ENCODE peak calls at places on chromosomes 2 and 18, in eight cellular contexts. One of them, this sample, is unnamed.
A peak's percentile ranks its signal among the peaks of the same experiment; 100 is the strongest.

GRCh38 chr2:108288534-108289106 is at the start of gene SULT1C2:
- DNase-seq in body of pancreas: no peak
- DNase-seq in HFF-Myc: no peak
- DNase-seq in WERI-Rb-1: no peak
- DNase-seq in astrocyte: peak; percentile 40
- DNase-seq in hepatocyte: peak; percentile 85
- DNase-seq in vagina: no peak
- DNase-seq in ovary: no peak
- DNase-seq in this sample: no peak

GRCh38 chr18:11412790-11413189 is 196.6 kb upstream of the SLC35G4 start:
- DNase-seq in ovary: no peak
- DNase-seq in vagina: no peak
- DNase-seq in body of pancreas: no peak
- DNase-seq in astrocyte: no peak
- DNase-seq in WERI-Rb-1: no peak
- DNase-seq in HFF-Myc: peak; percentile 60
- DNase-seq in hepatocyte: no peak
- DNase-seq in this sample: no peak

GRCh38 chr2:190583507-190584337 is 49.2 kb upstream of the NEMP2 start:
- DNase-seq in vagina: no peak
- DNase-seq in HFF-Myc: no peak
- DNase-seq in ovary: no peak
- DNase-seq in astrocyte: no peak
- DNase-seq in body of pancreas: no peak
- DNase-seq in WERI-Rb-1: no peak
- DNase-seq in hepatocyte: no peak
- DNase-seq in this sample: no peak

GRCh38 chr2:112480540-112481049 is 1.4 kb upstream of the TTL start:
- DNase-seq in body of pancreas: no peak
- DNase-seq in hepatocyte: peak; percentile 10
- DNase-seq in WERI-Rb-1: peak; percentile 34
- DNase-seq in HFF-Myc: no peak
- DNase-seq in vagina: no peak
- DNase-seq in ovary: no peak
- DNase-seq in astrocyte: no peak
- DNase-seq in this sample: no peak

GRCh38 chr2:46350030-46350699 is 53.0 kb downstream of the EPAS1 start:
- DNase-seq in hepatocyte: no peak
- DNase-seq in body of pancreas: no peak
- DNase-seq in HFF-Myc: no peak
- DNase-seq in astrocyte: peak; percentile 31
- DNase-seq in ovary: no peak
- DNase-seq in WERI-Rb-1: no peak
- DNase-seq in vagina: no peak
- DNase-seq in this sample: no peak

GRCh38 chr2:164439235-164439634 is 182.0 kb downstream of the GRB14 start:
- DNase-seq in WERI-Rb-1: no peak
- DNase-seq in HFF-Myc: no peak
- DNase-seq in hepatocyte: no peak
- DNase-seq in body of pancreas: no peak
- DNase-seq in vagina: no peak
- DNase-seq in ovary: no peak
- DNase-seq in astrocyte: no peak
- DNase-seq in this sample: no peak

GRCh38 chr2:190637331-190637734 is 11.6 kb upstream of the NAB1 start:
- DNase-seq in vagina: no peak
- DNase-seq in HFF-Myc: no peak
- DNase-seq in ovary: no peak
- DNase-seq in body of pancreas: no peak
- DNase-seq in WERI-Rb-1: no peak
- DNase-seq in astrocyte: peak; percentile 89
- DNase-seq in hepatocyte: no peak
- DNase-seq in this sample: peak; percentile 61

GRCh38 chr2:45170191-45170975 is 161.1 kb upstream of the SIX2 start:
- DNase-seq in ovary: no peak
- DNase-seq in body of pancreas: no peak
- DNase-seq in astrocyte: no peak
- DNase-seq in WERI-Rb-1: no peak
- DNase-seq in HFF-Myc: no peak
- DNase-seq in vagina: no peak
- DNase-seq in hepatocyte: no peak
- DNase-seq in this sample: no peak

GRCh38 chr2:9990735-9991134 is 39.2 kb downstream of the GRHL1 start:
- DNase-seq in WERI-Rb-1: peak; percentile 83
- DNase-seq in ovary: no peak
- DNase-seq in hepatocyte: no peak
- DNase-seq in HFF-Myc: no peak
- DNase-seq in body of pancreas: no peak
- DNase-seq in vagina: no peak
- DNase-seq in astrocyte: no peak
- DNase-seq in this sample: no peak

GRCh38 chr2:212186166-212186565 is 352.4 kb downstream of the ERBB4 start:
- DNase-seq in ovary: no peak
- DNase-seq in HFF-Myc: no peak
- DNase-seq in body of pancreas: no peak
- DNase-seq in WERI-Rb-1: no peak
- DNase-seq in astrocyte: no peak
- DNase-seq in vagina: no peak
- DNase-seq in hepatocyte: no peak
- DNase-seq in this sample: no peak

GRCh38 chr2:69159988-69160387 is 147.0 kb downstream of the ANTXR1 start:
- DNase-seq in astrocyte: no peak
- DNase-seq in WERI-Rb-1: peak; percentile 85
- DNase-seq in ovary: no peak
- DNase-seq in body of pancreas: no peak
- DNase-seq in hepatocyte: peak; percentile 13
- DNase-seq in vagina: no peak
- DNase-seq in HFF-Myc: no peak
- DNase-seq in this sample: no peak

GRCh38 chr2:231364961-231365810 is 30.3 kb upstream of the B3GNT7 start:
- DNase-seq in WERI-Rb-1: peak; percentile 60
- DNase-seq in ovary: no peak
- DNase-seq in body of pancreas: no peak
- DNase-seq in vagina: no peak
- DNase-seq in astrocyte: peak; percentile 50
- DNase-seq in HFF-Myc: peak; percentile 76
- DNase-seq in hepatocyte: peak; percentile 82
- DNase-seq in this sample: peak; percentile 63

GRCh38 chr2:239009001-239009961 is 161.4 kb downstream of the TWIST2 start:
- DNase-seq in HFF-Myc: no peak
- DNase-seq in hepatocyte: no peak
- DNase-seq in WERI-Rb-1: no peak
- DNase-seq in astrocyte: no peak
- DNase-seq in body of pancreas: no peak
- DNase-seq in ovary: no peak
- DNase-seq in vagina: no peak
- DNase-seq in this sample: no peak

GRCh38 chr2:212109217-212109616 is 429.4 kb downstream of the ERBB4 start:
- DNase-seq in WERI-Rb-1: no peak
- DNase-seq in HFF-Myc: no peak
- DNase-seq in hepatocyte: no peak
- DNase-seq in astrocyte: no peak
- DNase-seq in vagina: no peak
- DNase-seq in body of pancreas: no peak
- DNase-seq in ovary: no peak
- DNase-seq in this sample: peak; percentile 9

GRCh38 chr2:192500550-192501200 is 305.9 kb upstream of the TMEFF2 start:
- DNase-seq in WERI-Rb-1: no peak
- DNase-seq in astrocyte: peak; percentile 94
- DNase-seq in ovary: no peak
- DNase-seq in HFF-Myc: no peak
- DNase-seq in vagina: no peak
- DNase-seq in body of pancreas: no peak
- DNase-seq in hepatocyte: peak; percentile 67
- DNase-seq in this sample: peak; percentile 66

GRCh38 chr2:200471324-200471848 is 38.5 kb downstream of the KCTD18 start:
- DNase-seq in astrocyte: no peak
- DNase-seq in ovary: no peak
- DNase-seq in HFF-Myc: no peak
- DNase-seq in body of pancreas: no peak
- DNase-seq in vagina: no peak
- DNase-seq in hepatocyte: peak; percentile 31
- DNase-seq in WERI-Rb-1: peak; percentile 44
- DNase-seq in this sample: no peak

GRCh38 chr2:109395487-109396337 is 218.1 kb downstream of the SEPTIN10 start:
- DNase-seq in astrocyte: no peak
- DNase-seq in hepatocyte: no peak
- DNase-seq in vagina: no peak
- DNase-seq in WERI-Rb-1: no peak
- DNase-seq in ovary: no peak
- DNase-seq in HFF-Myc: no peak
- DNase-seq in body of pancreas: no peak
- DNase-seq in this sample: no peak

GRCh38 chr2:42569116-42569711 is 782 bp downstream of the MTA3 start:
- DNase-seq in WERI-Rb-1: peak; percentile 36
- DNase-seq in vagina: no peak
- DNase-seq in HFF-Myc: no peak
- DNase-seq in ovary: peak; percentile 72
- DNase-seq in body of pancreas: peak; percentile 19
- DNase-seq in hepatocyte: peak; percentile 48
- DNase-seq in astrocyte: peak; percentile 18
- DNase-seq in this sample: peak; percentile 38

DNA sequence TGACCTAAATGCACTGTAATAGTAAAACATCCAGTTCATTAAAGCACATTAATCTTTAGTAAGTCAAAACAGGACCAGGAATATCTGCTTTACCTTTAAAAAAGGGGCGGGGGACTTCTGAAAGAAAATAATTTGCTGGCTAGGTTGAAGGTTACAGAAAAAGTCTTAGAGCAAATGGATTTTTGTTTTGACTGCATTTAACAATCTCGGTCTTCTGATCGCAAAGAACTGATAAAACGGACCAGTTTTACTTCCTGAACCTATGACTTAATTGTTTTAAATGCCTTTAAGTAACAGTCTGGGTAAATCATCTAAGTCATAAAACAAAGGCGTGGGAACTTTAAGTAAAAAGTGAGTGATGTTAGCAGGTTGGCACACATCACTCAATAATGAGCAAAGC is 783 bp downstream of the BUB1 start:
- DNase-seq in vagina: no peak
- DNase-seq in body of pancreas: no peak
- DNase-seq in astrocyte: no peak
- DNase-seq in hepatocyte: no peak
- DNase-seq in ovary: no peak
- DNase-seq in WERI-Rb-1: no peak
- DNase-seq in HFF-Myc: no peak
- DNase-seq in this sample: no peak
- H3K4me3 ChIP-seq in vagina: no peak overlapping the region
- H3K4me3 ChIP-seq in body of pancreas: no peak overlapping the region
- H3K4me3 ChIP-seq in astrocyte: peak overlapping the region; percentile 83
- H3K4me3 ChIP-seq in hepatocyte: no peak overlapping the region
- H3K4me3 ChIP-seq in ovary: no peak overlapping the region
- H3K4me3 ChIP-seq in WERI-Rb-1: peak overlapping the region; percentile 94
- H3K4me3 ChIP-seq in HFF-Myc: peak overlapping the region; percentile 76
- H3K4me3 ChIP-seq in this sample: peak overlapping the region; percentile 79

DNA sequence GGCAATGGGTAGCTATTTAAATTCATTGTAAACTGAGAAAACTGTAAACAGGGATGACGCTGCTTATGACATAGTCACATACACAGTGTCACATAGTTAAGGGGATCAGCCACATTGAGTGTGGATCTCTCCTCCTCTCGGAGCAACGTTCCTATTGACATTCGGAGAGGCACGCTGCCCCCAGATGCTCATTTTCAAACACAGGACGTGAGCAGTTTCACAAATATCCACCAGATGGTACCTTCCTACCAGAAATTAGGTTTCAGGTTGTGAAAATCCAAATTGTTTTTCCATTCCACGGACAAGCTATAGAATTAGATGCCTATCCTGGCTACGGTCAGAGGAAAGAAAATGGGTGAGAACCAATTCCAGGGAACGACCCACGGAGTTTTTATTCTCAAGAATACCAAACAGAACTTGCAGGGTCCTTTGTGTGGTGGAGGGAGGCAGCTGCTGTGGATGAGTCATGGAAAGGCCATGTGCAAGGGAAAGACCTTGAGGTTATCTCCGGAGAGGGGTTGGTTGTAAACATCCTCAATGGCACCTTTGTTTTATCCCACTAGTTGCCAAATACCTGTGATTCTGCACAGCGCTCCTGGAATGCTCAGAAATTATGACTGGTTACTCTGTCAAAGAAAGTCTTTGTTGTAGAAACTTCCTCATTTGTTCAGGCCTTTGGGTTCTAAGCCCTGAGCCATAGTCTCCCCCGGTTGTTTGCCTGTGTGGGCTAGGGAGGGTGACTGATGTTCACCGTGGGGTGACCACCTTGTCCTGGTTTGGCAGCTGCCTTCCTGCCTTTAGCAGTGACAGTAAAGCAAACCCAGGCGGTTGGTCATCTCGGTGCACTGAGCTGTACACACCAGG is 88.0 kb downstream of the ACTR3 start:
- DNase-seq in ovary: no peak
- DNase-seq in body of pancreas: peak; percentile 42
- DNase-seq in astrocyte: peak; percentile 71
- DNase-seq in vagina: no peak
- DNase-seq in hepatocyte: peak; percentile 68
- DNase-seq in HFF-Myc: no peak
- DNase-seq in WERI-Rb-1: peak; percentile 37
- DNase-seq in this sample: peak; percentile 57
- TF ChIP-seq CTCF in ovary: no peak
- TF ChIP-seq CTCF in body of pancreas: peak; percentile 78
- TF ChIP-seq CTCF in astrocyte: peak; percentile 52
- TF ChIP-seq CTCF in vagina: no peak
- TF ChIP-seq CTCF in hepatocyte: peak; percentile 59
- TF ChIP-seq CTCF in HFF-Myc: peak; percentile 26
- TF ChIP-seq CTCF in WERI-Rb-1: peak; percentile 51
- TF ChIP-seq CTCF in this sample: peak; percentile 54

DNA sequence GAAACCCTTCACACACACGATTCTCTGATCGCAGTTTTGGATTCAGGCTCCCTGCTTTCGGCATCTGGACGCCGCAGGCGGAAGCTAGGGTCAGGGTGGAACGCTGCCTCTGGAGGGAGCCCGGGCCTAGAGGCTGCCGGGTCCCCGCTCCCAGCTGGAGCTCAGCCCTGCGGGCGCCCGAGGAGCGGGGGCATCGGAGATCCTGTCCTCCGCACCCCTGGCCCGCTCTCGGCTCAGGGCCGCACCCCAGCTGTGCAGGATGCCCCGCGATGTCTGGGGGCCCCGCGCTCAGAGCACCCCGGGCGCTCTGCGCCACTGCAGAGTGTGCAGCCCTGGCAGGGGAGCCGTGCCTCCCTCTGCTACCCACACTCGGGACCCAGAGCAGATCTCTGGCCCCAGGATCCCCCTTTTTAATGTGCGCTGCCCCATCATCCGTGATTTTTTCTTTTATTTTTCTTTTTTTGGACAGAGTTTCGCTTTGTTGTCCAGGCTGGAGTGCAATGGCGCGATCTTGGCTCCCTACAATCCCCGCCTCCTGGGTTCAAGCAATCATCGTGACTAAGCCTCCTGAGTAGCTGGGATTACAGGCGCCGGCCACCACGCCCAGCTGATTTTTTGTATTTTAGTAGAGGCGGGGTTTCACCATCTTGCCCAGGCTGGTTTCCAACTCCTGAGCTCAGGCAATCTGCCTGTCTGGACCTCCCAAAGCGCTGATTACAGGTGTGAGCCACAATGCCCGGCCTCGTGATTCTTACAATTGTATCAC is 54.8 kb upstream of the TUBA3E start:
- DNase-seq in ovary: no peak
- DNase-seq in astrocyte: no peak
- DNase-seq in HFF-Myc: no peak
- DNase-seq in body of pancreas: no peak
- DNase-seq in WERI-Rb-1: peak; percentile 82
- DNase-seq in vagina: no peak
- DNase-seq in hepatocyte: no peak
- DNase-seq in this sample: peak; percentile 45
- H3K4me3 ChIP-seq in ovary: no peak overlapping the region
- H3K4me3 ChIP-seq in astrocyte: no peak overlapping the region
- H3K4me3 ChIP-seq in HFF-Myc: peak overlapping the region; percentile 28
- H3K4me3 ChIP-seq in body of pancreas: no peak overlapping the region
- H3K4me3 ChIP-seq in WERI-Rb-1: peak overlapping the region; percentile 84
- H3K4me3 ChIP-seq in vagina: no peak overlapping the region
- H3K4me3 ChIP-seq in hepatocyte: no peak overlapping the region
- H3K4me3 ChIP-seq in this sample: peak overlapping the region; percentile 43

GRCh38 chr2:233395687-233396086 is 41.4 kb downstream of the DGKD start:
- DNase-seq in WERI-Rb-1: no peak
- DNase-seq in hepatocyte: no peak
- DNase-seq in body of pancreas: no peak
- DNase-seq in vagina: no peak
- DNase-seq in ovary: no peak
- DNase-seq in HFF-Myc: no peak
- DNase-seq in astrocyte: no peak
- DNase-seq in this sample: no peak
- TF ChIP-seq CTCF in WERI-Rb-1: no peak
- TF ChIP-seq CTCF in hepatocyte: no peak
- TF ChIP-seq CTCF in body of pancreas: no peak
- TF ChIP-seq CTCF in vagina: no peak
- TF ChIP-seq CTCF in ovary: no peak
- TF ChIP-seq CTCF in HFF-Myc: no peak
- TF ChIP-seq CTCF in astrocyte: no peak
- TF ChIP-seq CTCF in this sample: no peak